ENCODE peak calls at places on chromosomes 1 and 21, in eight cellular contexts. I, E, X, A, F, S, J and R are unnamed samples.

GRCh38 chr1:74729741-74730478 is 2.9 kb downstream of the CRYZ start:
- DNase-seq in A (no peak), J (no peak), X (no peak), E (no peak), I (peak; percentile 40), F (peak; percentile 63), S (no peak), R (no peak)

GRCh38 chr1:193085263-193085662 is 20.0 kb downstream of the GLRX2 start:
- DNase-seq in I (no peak), E (no peak), S (no peak), F (no peak), A (no peak), X (no peak), J (no peak), R (no peak)

GRCh38 chr1:10867138-10867721 is 70.8 kb upstream of the CASZ1 start:
- DNase-seq in X (peak; percentile 96), J (peak; percentile 48), F (peak; percentile 70), A (peak; percentile 68), S (peak; percentile 76), E (peak; percentile 51), I (peak; percentile 19), R (peak; percentile 60)

GRCh38 chr21:36540700-36541099 is 60.8 kb upstream of the CLDN14 start:
- DNase-seq in F (no peak), S (no peak), X (no peak), E (no peak), J (no peak), I (no peak), A (no peak), R (no peak)

GRCh38 chr1:62912028-62912638 is 128.2 kb downstream of the ATG4C start:
- DNase-seq in J (no peak), E (no peak), F (peak; percentile 44), I (no peak), S (no peak), X (no peak), A (no peak), R (no peak)

GRCh38 chr1:180204231-180204630 is 25.8 kb upstream of the LHX4 start:
- DNase-seq in I (no peak), A (no peak), E (no peak), F (no peak), S (no peak), X (no peak), J (no peak), R (no peak)

GRCh38 chr1:170634293-170634692 is 29.6 kb upstream of the PRRX1 start:
- DNase-seq in X (no peak), A (no peak), F (peak; percentile 43), I (no peak), S (no peak), J (no peak), E (no peak), R (no peak)

GRCh38 chr1:87204441-87204840 is 124.2 kb upstream of the LMO4 start:
- DNase-seq in J (no peak), E (no peak), X (no peak), S (no peak), A (no peak), I (no peak), F (no peak), R (no peak)

GRCh38 chr1:89953929-89954328 is 41.0 kb upstream of the ZNF326 start:
- DNase-seq in X (no peak), J (no peak), S (no peak), I (no peak), E (no peak), A (no peak), F (no peak), R (no peak)

GRCh38 chr1:233655433-233655844 is 41.5 kb downstream of the KCNK1 start:
- DNase-seq in S (no peak), A (no peak), I (no peak), J (no peak), X (no peak), F (no peak), E (no peak), R (no peak)

GRCh38 chr1:2797741-2798016 is 3.8 kb downstream of the TTC34 start:
- DNase-seq in I (no peak), F (no peak), A (no peak), X (no peak), S (no peak), E (no peak), J (no peak), R (no peak)

GRCh38 chr1:13922440-13922839 is 222.5 kb downstream of the PRDM2 start:
- DNase-seq in S (no peak), I (no peak), F (no peak), J (no peak), E (peak; percentile 65), X (no peak), A (no peak), R (no peak)

GRCh38 chr1:225440380-225440957 is 12.6 kb upstream of the LBR start:
- DNase-seq in E (no peak), J (no peak), S (no peak), A (no peak), F (no peak), I (no peak), X (no peak), R (no peak)

GRCh38 chr1:20530901-20531300 is 21.5 kb upstream of the FAM43B start:
- DNase-seq in X (no peak), J (no peak), A (no peak), F (no peak), S (no peak), I (no peak), E (no peak), R (no peak)

GRCh38 chr21:24895885-24896734 is 711.2 kb downstream of the MRPL39 start:
- DNase-seq in A (no peak), X (no peak), S (no peak), F (peak; percentile 2), I (no peak), J (no peak), E (no peak), R (no peak)

GRCh38 chr1:6612641-6613360 is 730 bp upstream of the PHF13 start:
- DNase-seq in A (no peak), I (no peak), E (peak; percentile 61), J (no peak), F (peak; percentile 77), X (peak; percentile 79), S (no peak), R (no peak)

GRCh38 chr21:44349847-44350772 is 3.3 kb upstream of the TRPM2 start:
- DNase-seq in F (no peak), A (no peak), I (no peak), J (no peak), E (no peak), S (no peak), X (no peak), R (no peak)

GRCh38 chr1:214747050-214747615 is 144.1 kb downstream of the CENPF start:
- DNase-seq in X (no peak), J (no peak), A (no peak), S (no peak), I (no peak), E (no peak), F (no peak), R (no peak)

GRCh38 chr1:207952617-207953542 is 42.0 kb upstream of the CD34 start:
- DNase-seq in F (no peak), X (no peak), I (no peak), A (no peak), J (no peak), E (peak; percentile 14), S (no peak), R (no peak)

GRCh38 chr1:106613861-106614260 is 442.6 kb upstream of the PRMT6 start:
- DNase-seq in F (peak; percentile 10), X (no peak), A (no peak), E (no peak), S (no peak), I (no peak), J (no peak), R (no peak)

GRCh38 chr1:169486281-169486904 is 649 bp upstream of the SLC19A2 start:
- DNase-seq in S (no peak), A (no peak), F (peak; percentile 43), X (no peak), E (no peak), J (no peak), I (no peak), R (no peak)

GRCh38 chr1:22747021-22747734 is 36.5 kb downstream of the EPHB2 start:
- DNase-seq in X (no peak), J (no peak), S (no peak), A (no peak), I (peak; percentile 86), F (peak; percentile 40), E (peak; percentile 61), R (no peak)

GRCh38 chr1:16162163-16162822 is 6.4 kb upstream of the EPHA2 start:
- DNase-seq in I (no peak), F (no peak), J (peak; percentile 53), S (no peak), A (peak; percentile 43), X (no peak), E (no peak), R (no peak)

GRCh38 chr21:42699196-42699595 is 45.8 kb downstream of the PDE9A start:
- DNase-seq in I (no peak), A (no peak), J (no peak), E (no peak), S (no peak), X (no peak), F (no peak), R (no peak)

GRCh38 chr1:156608981-156609380 is 7.7 kb upstream of the GPATCH4 start:
- DNase-seq in E (peak; percentile 77), X (peak; percentile 41), S (peak; percentile 74), F (no peak), A (peak; percentile 64), J (peak; percentile 42), I (no peak), R (peak; percentile 25)

GRCh38 chr1:53299233-53299632 is 28.6 kb downstream of the LRP8 start:
- DNase-seq in E (no peak), A (no peak), I (no peak), F (no peak), X (no peak), J (no peak), S (no peak), R (no peak)

GRCh38 chr1:200710166-200710565 is 28.5 kb upstream of the CAMSAP2 start:
- DNase-seq in I (no peak), E (no peak), S (no peak), A (no peak), F (no peak), J (no peak), X (no peak), R (no peak)

GRCh38 chr1:102919659-102920058 is 188.7 kb downstream of the COL11A1 start:
- DNase-seq in J (no peak), A (no peak), X (no peak), F (peak; percentile 18), S (no peak), I (no peak), E (no peak), R (no peak)

GRCh38 chr21:36388835-36389234 is 3.6 kb downstream of the CHAF1B start:
- DNase-seq in I (no peak), X (no peak), F (peak; percentile 31), S (no peak), A (no peak), E (peak; percentile 86), J (no peak), R (no peak)

GRCh38 chr1:209409786-209410185 is 173.7 kb upstream of the CAMK1G start:
- DNase-seq in S (no peak), E (no peak), A (no peak), J (no peak), F (peak; percentile 36), I (no peak), X (no peak), R (no peak)

GRCh38 chr21:37366488-37367300 is at the start of gene DYRK1A:
- DNase-seq in X (peak; percentile 98), E (peak; percentile 98), A (peak; percentile 98), I (peak; percentile 96), J (peak; percentile 98), S (peak; percentile 98), F (peak; percentile 99), R (peak; percentile 99)

GRCh38 chr1:117658676-117659075 is 52.8 kb downstream of the TENT5C start:
- DNase-seq in F (no peak), E (no peak), A (peak; percentile 41), J (peak; percentile 83), X (no peak), S (peak; percentile 68), I (no peak), R (no peak)

GRCh38 chr1:20216574-20216973 is 30.3 kb upstream of the PLA2G2C start:
- DNase-seq in E (peak; percentile 71), F (peak; percentile 12), I (no peak), J (no peak), S (no peak), A (no peak), X (no peak), R (no peak)